ENCODE peak calls at places on chromosome 14, in four cellular contexts. One of them, this sample, is unnamed.

GRCh38 chr14:39015360-39015961 is 87.6 kb downstream of the SEC23A start:
- DNase-seq in psoas muscle: no peak
- DNase-seq in DND-41: peak; percentile 26
- DNase-seq in pancreas: no peak
- DNase-seq in this sample: no peak

GRCh38 chr14:58731465-58732330 is 93.9 kb downstream of the DACT1 start:
- DNase-seq in psoas muscle: no peak
- DNase-seq in pancreas: no peak
- DNase-seq in DND-41: no peak
- DNase-seq in this sample: no peak

GRCh38 chr14:31898835-31899528 is 178.1 kb upstream of the ARHGAP5 start:
- DNase-seq in pancreas: no peak
- DNase-seq in DND-41: no peak
- DNase-seq in psoas muscle: no peak
- DNase-seq in this sample: no peak

GRCh38 chr14:64826845-64827244 is 52.9 kb downstream of the SPTB start:
- DNase-seq in psoas muscle: peak; percentile 50
- DNase-seq in DND-41: no peak
- DNase-seq in pancreas: no peak
- DNase-seq in this sample: no peak

GRCh38 chr14:51626185-51626584 is 25.5 kb upstream of the FRMD6 start:
- DNase-seq in psoas muscle: no peak
- DNase-seq in DND-41: no peak
- DNase-seq in pancreas: no peak
- DNase-seq in this sample: no peak

GRCh38 chr14:54807428-54807827 is 95.2 kb downstream of the GCH1 start:
- DNase-seq in pancreas: no peak
- DNase-seq in DND-41: no peak
- DNase-seq in psoas muscle: no peak
- DNase-seq in this sample: no peak

GRCh38 chr14:29233188-29233587 is 466.6 kb downstream of the FOXG1 start:
- DNase-seq in psoas muscle: no peak
- DNase-seq in DND-41: no peak
- DNase-seq in pancreas: no peak
- DNase-seq in this sample: no peak

GRCh38 chr14:105299654-105300541 is 903 bp downstream of the BRF1 start:
- DNase-seq in pancreas: no peak
- DNase-seq in psoas muscle: peak; percentile 62
- DNase-seq in DND-41: no peak
- DNase-seq in this sample: peak; percentile 55

GRCh38 chr14:106269029-106269428 is 742.6 kb downstream of the TMEM121 start:
- DNase-seq in pancreas: no peak
- DNase-seq in psoas muscle: no peak
- DNase-seq in DND-41: peak; percentile 51
- DNase-seq in this sample: no peak

GRCh38 chr14:74532246-74532645 is 38.7 kb downstream of the ISCA2 start:
- DNase-seq in pancreas: no peak
- DNase-seq in psoas muscle: no peak
- DNase-seq in DND-41: no peak
- DNase-seq in this sample: no peak

GRCh38 chr14:68459480-68460136 is 333.3 kb downstream of the ZFP36L1 start:
- DNase-seq in psoas muscle: no peak
- DNase-seq in DND-41: no peak
- DNase-seq in pancreas: no peak
- DNase-seq in this sample: no peak

GRCh38 chr14:20632831-20633771 is 8.4 kb downstream of the OR6S1 start:
- DNase-seq in DND-41: peak; percentile 12
- DNase-seq in pancreas: no peak
- DNase-seq in psoas muscle: no peak
- DNase-seq in this sample: peak; percentile 71

GRCh38 chr14:50864911-50865310 is 6.9 kb upstream of the ABHD12B start:
- DNase-seq in DND-41: no peak
- DNase-seq in psoas muscle: no peak
- DNase-seq in pancreas: no peak
- DNase-seq in this sample: no peak

GRCh38 chr14:95157195-95157986 is at the start of gene DICER1:
- DNase-seq in pancreas: peak; percentile 97
- DNase-seq in psoas muscle: peak; percentile 97
- DNase-seq in DND-41: peak; percentile 93
- DNase-seq in this sample: peak; percentile 92

GRCh38 chr14:81066672-81067071 is 111.3 kb downstream of the TSHR start:
- DNase-seq in psoas muscle: no peak
- DNase-seq in DND-41: no peak
- DNase-seq in pancreas: no peak
- DNase-seq in this sample: no peak

GRCh38 chr14:22387776-22388241 is 201.2 kb downstream of the DAD1 start:
- DNase-seq in pancreas: no peak
- DNase-seq in psoas muscle: no peak
- DNase-seq in DND-41: no peak
- DNase-seq in this sample: no peak

GRCh38 chr14:99971087-99971928 is 93.9 kb upstream of the EVL start:
- DNase-seq in DND-41: peak; percentile 91
- DNase-seq in pancreas: peak; percentile 76
- DNase-seq in psoas muscle: peak; percentile 84
- DNase-seq in this sample: peak; percentile 84

GRCh38 chr14:97264516-97265230 is 467.5 kb downstream of the VRK1 start:
- DNase-seq in DND-41: no peak
- DNase-seq in psoas muscle: no peak
- DNase-seq in pancreas: no peak
- DNase-seq in this sample: no peak

GRCh38 chr14:52071675-52072074 is 2.8 kb upstream of the NID2 start:
- DNase-seq in DND-41: no peak
- DNase-seq in psoas muscle: no peak
- DNase-seq in pancreas: no peak
- DNase-seq in this sample: no peak

DNA sequence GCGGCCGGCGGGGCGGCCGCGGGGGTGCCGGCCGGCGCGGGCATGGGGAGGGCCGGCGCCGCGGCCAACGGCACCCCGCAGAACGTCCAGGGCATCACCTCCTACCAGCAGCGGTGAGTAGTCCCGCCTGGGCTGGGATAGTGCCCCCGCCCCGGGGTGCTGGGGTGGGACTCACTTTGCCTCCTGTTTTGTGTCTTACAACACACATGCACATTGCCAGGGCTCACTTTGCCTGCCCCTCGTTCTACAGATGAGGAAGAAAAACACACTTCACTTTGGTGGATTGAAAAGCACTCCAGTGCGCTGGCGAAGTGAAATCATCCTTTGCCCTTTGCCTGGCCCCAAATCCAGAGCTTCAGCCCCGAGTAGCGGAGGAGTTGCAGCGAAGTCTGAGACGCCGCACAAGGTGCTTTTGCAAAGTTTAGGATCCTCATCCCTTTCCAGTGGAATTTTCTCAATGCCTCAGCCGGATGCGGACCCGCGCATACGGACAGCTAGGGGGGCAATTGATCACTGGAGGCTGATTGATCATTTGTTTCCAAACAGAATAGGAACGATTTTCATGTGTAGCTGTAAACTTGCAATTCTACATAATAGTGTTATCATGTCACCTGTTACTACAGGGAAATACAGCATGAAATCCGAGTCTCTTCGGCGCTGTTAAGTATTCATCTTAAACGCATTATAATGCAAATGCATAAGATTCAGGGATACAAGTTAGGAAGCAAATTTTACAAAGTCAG is 3.6 kb upstream of the NPAS3 start:
- DNase-seq in psoas muscle: no peak
- DNase-seq in DND-41: no peak
- DNase-seq in pancreas: no peak
- DNase-seq in this sample: no peak
- H3K4me3 ChIP-seq in psoas muscle: peak overlapping the region; percentile 68
- H3K4me3 ChIP-seq in DND-41: no peak overlapping the region
- H3K4me3 ChIP-seq in pancreas: peak overlapping the region; percentile 23
- H3K4me3 ChIP-seq in this sample: no peak overlapping the region

GRCh38 chr14:92425101-92425500 is 88.5 kb upstream of the RIN3 start:
- DNase-seq in psoas muscle: no peak
- DNase-seq in pancreas: no peak
- DNase-seq in DND-41: no peak
- DNase-seq in this sample: no peak

GRCh38 chr14:92430686-92431085 is 82.9 kb upstream of the RIN3 start:
- DNase-seq in psoas muscle: no peak
- DNase-seq in DND-41: no peak
- DNase-seq in pancreas: no peak
- DNase-seq in this sample: no peak

GRCh38 chr14:92421756-92422155 is 91.8 kb upstream of the RIN3 start:
- DNase-seq in DND-41: no peak
- DNase-seq in psoas muscle: no peak
- DNase-seq in pancreas: no peak
- DNase-seq in this sample: no peak

GRCh38 chr14:92427096-92427495 is 86.5 kb upstream of the RIN3 start:
- DNase-seq in DND-41: no peak
- DNase-seq in pancreas: no peak
- DNase-seq in psoas muscle: no peak
- DNase-seq in this sample: no peak

DNA sequence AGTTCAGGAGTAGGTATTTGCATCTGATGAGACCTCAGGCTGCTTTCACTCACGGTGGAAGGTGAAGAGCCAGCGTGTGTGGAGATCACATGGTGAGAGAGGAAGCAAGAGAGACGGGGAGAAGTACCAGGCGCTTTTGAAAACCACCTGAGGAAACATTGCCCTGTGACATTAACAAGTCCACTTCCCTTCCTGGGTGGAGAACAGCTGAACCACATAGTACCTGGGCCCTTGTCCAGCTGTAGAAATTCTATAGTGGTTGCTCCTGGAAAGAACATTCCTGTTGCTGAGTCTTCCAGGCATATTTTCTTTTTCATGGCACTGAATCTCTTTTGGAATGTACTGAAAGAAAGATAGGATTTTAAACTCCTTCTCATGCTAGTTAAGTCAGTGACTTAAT is 87.3 kb upstream of the RIN3 start:
- DNase-seq in DND-41: no peak
- DNase-seq in pancreas: no peak
- DNase-seq in psoas muscle: no peak
- DNase-seq in this sample: no peak
- TF ChIP-seq CTCF in DND-41: no peak
- TF ChIP-seq CTCF in pancreas: no peak
- TF ChIP-seq CTCF in psoas muscle: no peak
- TF ChIP-seq CTCF in this sample: no peak

DNA sequence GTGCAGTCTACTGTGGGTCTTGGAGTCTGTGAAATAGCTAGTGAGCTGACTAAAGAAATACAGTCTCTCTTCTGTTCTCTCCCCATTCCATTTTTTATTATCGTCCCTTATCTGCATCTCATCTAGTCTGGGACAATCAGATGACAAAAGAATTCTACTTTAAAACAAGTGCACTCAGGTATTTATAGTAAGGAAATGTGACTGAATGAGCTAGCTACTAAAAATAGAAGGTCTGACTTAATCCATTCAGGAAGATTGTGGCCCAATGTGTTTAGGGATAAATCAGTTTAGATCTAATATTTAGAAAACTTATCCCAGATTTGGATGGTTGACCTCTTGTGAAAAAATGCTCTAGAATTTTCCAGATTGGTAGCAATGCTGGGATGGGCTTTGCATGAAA is 126.8 kb upstream of the NRXN3 start:
- DNase-seq in psoas muscle: no peak
- DNase-seq in pancreas: no peak
- DNase-seq in DND-41: no peak
- DNase-seq in this sample: no peak
- H3K36me3 ChIP-seq in psoas muscle: no peaks in the 10 kb centered on the region
- H3K36me3 ChIP-seq in pancreas: no peaks in the 10 kb centered on the region
- H3K36me3 ChIP-seq in DND-41: no peaks in the 10 kb centered on the region
- H3K36me3 ChIP-seq in this sample: no peaks in the 10 kb centered on the region

DNA sequence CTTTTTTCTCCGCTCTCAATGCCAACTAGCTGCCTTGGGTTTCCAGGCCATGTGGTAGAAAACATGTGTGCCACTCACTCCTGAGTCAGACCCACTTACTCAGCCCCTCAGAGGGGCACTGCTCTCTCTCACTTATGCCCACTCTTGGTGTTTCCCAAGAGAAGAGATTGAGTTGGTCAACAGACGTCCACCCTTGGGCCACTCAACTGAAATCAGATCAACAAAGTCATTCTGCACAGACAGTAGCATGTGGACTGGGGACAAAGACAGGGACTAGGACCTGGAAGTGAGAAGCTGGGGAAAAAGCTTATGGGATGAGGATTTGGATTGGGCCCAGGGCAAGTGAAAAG is 161.2 kb downstream of the EFCAB11 start:
- DNase-seq in DND-41: no peak
- DNase-seq in pancreas: no peak
- DNase-seq in psoas muscle: no peak
- DNase-seq in this sample: no peak
- H3K4me3 ChIP-seq in DND-41: no peak overlapping the region
- H3K4me3 ChIP-seq in pancreas: no peak overlapping the region
- H3K4me3 ChIP-seq in psoas muscle: peak overlapping the region; percentile 48
- H3K4me3 ChIP-seq in this sample: no peak overlapping the region

DNA sequence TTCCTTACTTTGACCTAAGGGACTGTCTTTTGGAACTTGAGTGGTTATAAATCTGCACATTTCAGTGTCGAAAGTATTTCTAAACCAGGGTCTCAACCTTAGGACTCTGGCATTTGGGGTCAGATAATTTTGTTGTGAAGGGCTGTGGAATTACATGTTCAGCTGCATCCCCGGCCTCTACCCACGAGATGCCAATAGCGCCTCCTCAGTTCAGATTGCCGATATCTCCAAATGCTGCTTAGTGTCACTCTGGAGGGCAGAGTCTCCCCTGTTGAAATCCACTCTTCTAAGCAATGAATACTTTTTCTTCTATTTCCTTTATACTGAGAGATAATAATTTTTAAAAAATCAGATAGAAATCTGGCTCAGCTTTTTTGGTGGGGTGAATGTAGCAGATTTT is 379.4 kb upstream of the RGS6 start:
- DNase-seq in psoas muscle: no peak
- DNase-seq in pancreas: no peak
- DNase-seq in DND-41: no peak
- DNase-seq in this sample: no peak
- TF ChIP-seq CTCF in psoas muscle: no peak
- TF ChIP-seq CTCF in pancreas: no peak
- TF ChIP-seq CTCF in DND-41: peak; percentile 17
- TF ChIP-seq CTCF in this sample: no peak

DNA sequence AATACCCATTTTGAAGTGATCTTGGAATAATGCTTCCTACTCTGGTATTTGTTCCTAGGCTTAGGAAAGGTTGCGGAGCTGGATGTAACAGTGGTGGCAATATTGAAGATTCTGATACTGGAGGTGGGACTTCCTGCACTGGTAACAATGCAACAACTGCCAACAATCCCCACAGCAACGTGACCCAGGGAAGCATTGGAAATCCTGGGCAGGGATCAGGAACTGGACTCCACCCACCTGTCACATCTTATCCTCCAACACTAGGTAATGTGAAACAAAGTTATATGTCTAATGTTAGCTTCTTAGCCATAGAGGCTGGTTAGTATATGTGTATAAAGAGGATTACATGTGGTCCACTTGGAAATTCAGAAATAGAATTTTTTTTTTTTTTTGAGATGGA is 197.9 kb downstream of the PCNX1 start:
- DNase-seq in psoas muscle: no peak
- DNase-seq in pancreas: no peak
- DNase-seq in DND-41: no peak
- DNase-seq in this sample: no peak
- H3K36me3 ChIP-seq in psoas muscle: peaks cover 82% of the 10 kb centered on the region
- H3K36me3 ChIP-seq in pancreas: no peaks in the 10 kb centered on the region
- H3K36me3 ChIP-seq in DND-41: peaks cover 60% of the 10 kb centered on the region
- H3K36me3 ChIP-seq in this sample: peaks cover 11% of the 10 kb centered on the region

This sample was measured in GM06990.